ENCODE peak calls at places on chromosomes 13 and 19, in seven cellular contexts. G is psoas muscle, I is A549, Y is PC-3, T is suprapubic skin, O is HCT116, R is uterus. Q is an unnamed sample.

GRCh38 chr19:9597027-9597426 is 12.7 kb upstream of the ZNF121 start:
- DNase-seq in Y (peak; percentile 99), O (peak; percentile 86), G (no peak), R (no peak), I (no peak), T (no peak), Q (no peak)

GRCh38 chr13:73932091-73932490 is 202.1 kb downstream of the KLF12 start:
- DNase-seq in G (no peak), O (no peak), Y (peak; percentile 30), I (no peak), T (no peak), R (no peak), Q (no peak)

GRCh38 chr19:10291554-10292205 is 1.9 kb downstream of the ICAM5 start:
- DNase-seq in I (no peak), O (no peak), T (no peak), Y (no peak), R (no peak), G (no peak), Q (no peak)

GRCh38 chr13:109113427-109113826 is 484.0 kb downstream of the MYO16 start:
- DNase-seq in I (no peak), Y (no peak), T (no peak), O (no peak), G (no peak), R (no peak), Q (no peak)

GRCh38 chr13:20901668-20902437 is 693 bp downstream of the XPO4 start:
- DNase-seq in I (peak; percentile 42), Y (peak; percentile 55), G (peak; percentile 63), R (no peak), T (no peak), O (peak; percentile 15), Q (peak; percentile 27)

GRCh38 chr19:28176193-28176592 is 1036.8 kb downstream of the UQCRFS1 start:
- DNase-seq in O (no peak), Y (no peak), I (no peak), R (no peak), G (no peak), T (no peak), Q (no peak)

GRCh38 chr13:46354143-46355087 is 32.6 kb downstream of the RUBCNL start:
- DNase-seq in T (no peak), G (no peak), Y (peak; percentile 92), I (peak; percentile 78), O (peak; percentile 48), R (no peak), Q (no peak)

GRCh38 chr13:108214511-108215383 is 589 bp downstream of the LIG4 start:
- DNase-seq in Y (peak; percentile 19), O (no peak), T (peak; percentile 77), I (no peak), G (peak; percentile 57), R (no peak), Q (no peak)

GRCh38 chr19:52188822-52189744 is 769 bp upstream of the PPP2R1A start:
- DNase-seq in O (no peak), Y (no peak), I (peak; percentile 11), G (peak; percentile 93), T (peak; percentile 87), R (no peak), Q (no peak)

GRCh38 chr19:34664870-34665269 is 12.1 kb downstream of the SCGB2B2 start:
- DNase-seq in R (no peak), Y (no peak), I (no peak), G (no peak), O (no peak), T (no peak), Q (no peak)

GRCh38 chr19:34403784-34404108 is 453 bp upstream of the PDCD2L start:
- DNase-seq in O (no peak), I (no peak), Y (no peak), G (no peak), T (no peak), R (no peak), Q (no peak)

GRCh38 chr13:29923554-29924481 is 73.4 kb upstream of the UBL3 start:
- DNase-seq in R (peak; percentile 89), Y (peak; percentile 97), G (peak; percentile 79), I (peak; percentile 98), O (peak; percentile 93), T (no peak), Q (peak; percentile 60)

GRCh38 chr19:40611096-40611495 is 9.9 kb downstream of the LTBP4 start:
- DNase-seq in O (no peak), I (no peak), T (no peak), R (no peak), G (no peak), Y (peak; percentile 54), Q (no peak)

GRCh38 chr13:23588576-23589141 is 18.4 kb downstream of the TNFRSF19 start:
- DNase-seq in R (no peak), G (no peak), Y (no peak), T (no peak), I (no peak), O (no peak), Q (no peak)

GRCh38 chr13:23583491-23583890 is 13.3 kb downstream of the TNFRSF19 start:
- DNase-seq in I (no peak), T (no peak), G (no peak), R (no peak), O (no peak), Y (no peak), Q (no peak)

GRCh38 chr13:23586336-23586735 is 16.1 kb downstream of the TNFRSF19 start:
- DNase-seq in T (no peak), G (no peak), Y (no peak), R (no peak), I (no peak), O (no peak), Q (no peak)

GRCh38 chr13:23579886-23580706 is 9.9 kb downstream of the TNFRSF19 start:
- DNase-seq in O (no peak), I (no peak), T (no peak), Y (peak; percentile 24), R (no peak), G (no peak), Q (no peak)

GRCh38 chr13:23584275-23584674 is 14.1 kb downstream of the TNFRSF19 start:
- DNase-seq in I (no peak), T (no peak), R (no peak), Y (no peak), G (no peak), O (no peak), Q (no peak)
- H3K9me3 ChIP-seq in I (no peaks in the 10 kb centered on the region), T (no peaks in the 10 kb centered on the region), R (no peaks in the 10 kb centered on the region), Y (no peaks in the 10 kb centered on the region), G (no peaks in the 10 kb centered on the region), O (no peaks in the 10 kb centered on the region), Q (no peaks in the 10 kb centered on the region)

GRCh38 chr13:65595881-65596280 is 1634.3 kb downstream of the PCDH9 start:
- DNase-seq in Y (no peak), I (no peak), G (no peak), R (no peak), T (no peak), O (no peak), Q (no peak)
- H3K9me3 ChIP-seq in Y (no peaks in the 10 kb centered on the region), I (no peaks in the 10 kb centered on the region), G (no peaks in the 10 kb centered on the region), R (no peaks in the 10 kb centered on the region), T (no peaks in the 10 kb centered on the region), O (no peaks in the 10 kb centered on the region), Q (no peaks in the 10 kb centered on the region)

GRCh38 chr19:56608274-56608964 is 13.3 kb downstream of the ZNF71 start:
- DNase-seq in T (no peak), Y (no peak), O (no peak), G (no peak), I (no peak), R (no peak), Q (no peak)

GRCh38 chr19:56601375-56601774 is 6.3 kb downstream of the ZNF71 start:
- DNase-seq in I (no peak), R (no peak), O (no peak), T (no peak), Y (peak; percentile 12), G (no peak), Q (no peak)

DNA sequence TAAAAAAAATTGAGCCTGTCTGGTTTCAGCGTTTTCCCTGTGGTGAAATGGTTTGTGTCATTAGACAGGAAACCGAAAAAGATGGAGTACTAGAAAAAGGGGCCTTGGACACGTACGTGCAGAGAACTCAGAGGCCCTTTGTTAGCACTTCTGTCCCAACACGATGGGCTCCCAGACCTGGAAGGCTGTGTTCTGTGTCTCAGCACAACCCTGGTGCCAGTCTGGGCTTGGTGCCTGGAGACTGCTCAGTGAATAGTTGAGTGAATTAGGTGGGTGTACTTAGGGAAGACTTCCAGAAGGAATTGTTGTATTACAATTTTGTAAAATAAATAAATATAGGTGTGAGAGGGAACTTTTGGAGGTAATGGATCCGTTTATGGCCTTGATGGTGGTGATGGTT is 8.7 kb downstream of the ZNF71 start:
- DNase-seq in T (no peak), G (no peak), O (no peak), I (no peak), R (no peak), Y (no peak), Q (no peak)
- H3K9me3 ChIP-seq in T (peaks cover 30% of the 10 kb centered on the region), G (peaks cover 59% of the 10 kb centered on the region), O (peaks cover 33% of the 10 kb centered on the region), I (peaks cover 91% of the 10 kb centered on the region), R (peaks cover 36% of the 10 kb centered on the region), Y (peaks cover 71% of the 10 kb centered on the region), Q (peaks cover 26% of the 10 kb centered on the region)

GRCh38 chr19:50147462-50148423 is 15.3 kb downstream of the IZUMO2 start:
- DNase-seq in I (peak; percentile 96), G (peak; percentile 93), T (peak; percentile 91), O (peak; percentile 89), R (peak; percentile 90), Y (peak; percentile 97), Q (peak; percentile 85)
- H3K9me3 ChIP-seq in I (peaks cover 9% of the 10 kb centered on the region), G (no peaks in the 10 kb centered on the region), T (no peaks in the 10 kb centered on the region), O (peaks cover 7% of the 10 kb centered on the region), R (no peaks in the 10 kb centered on the region), Y (no peaks in the 10 kb centered on the region), Q (no peaks in the 10 kb centered on the region)

GRCh38 chr13:26221721-26222522 is at the start of gene RNF6:
- DNase-seq in Y (peak; percentile 94), T (peak; percentile 97), I (peak; percentile 97), G (peak; percentile 95), O (peak; percentile 96), R (peak; percentile 98), Q (peak; percentile 96)

GRCh38 chr13:26221399-26221720 is 754 bp downstream of the RNF6 start:
- DNase-seq in G (no peak), I (no peak), Y (no peak), R (no peak), O (no peak), T (no peak), Q (no peak)

GRCh38 chr13:26219726-26220125 is 2.4 kb downstream of the RNF6 start:
- DNase-seq in G (no peak), O (no peak), I (no peak), R (no peak), T (no peak), Y (peak; percentile 11), Q (no peak)

GRCh38 chr13:26220575-26220974 is 1.5 kb downstream of the RNF6 start:
- DNase-seq in Y (peak; percentile 49), O (no peak), R (no peak), G (no peak), I (no peak), T (no peak), Q (peak; percentile 24)

DNA sequence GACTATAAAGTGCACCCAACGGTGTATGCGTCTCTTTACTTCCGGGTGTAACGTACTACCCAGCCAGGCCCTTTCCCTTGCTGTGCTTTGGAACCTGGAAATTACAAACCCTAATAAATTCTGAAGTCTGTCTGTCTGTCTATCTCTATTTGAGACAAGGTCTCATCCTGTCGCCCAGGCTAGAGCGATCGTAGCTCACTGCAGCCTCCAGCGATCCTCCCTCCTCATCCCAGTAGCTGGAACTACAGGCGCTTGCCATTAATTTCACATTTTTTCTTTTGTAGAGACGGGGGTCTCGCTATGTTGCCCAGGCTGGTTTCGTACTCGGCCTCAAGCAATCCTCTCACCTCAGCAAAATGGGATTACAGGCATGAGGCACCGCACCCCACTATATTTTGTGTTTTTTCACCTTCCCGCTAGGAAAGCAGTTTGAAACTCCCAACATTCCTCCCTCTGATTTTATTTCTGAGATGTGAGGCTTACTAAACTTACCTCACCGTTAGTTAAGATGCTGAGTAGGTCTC is 471 bp upstream of the RNF6 start:
- DNase-seq in I (no peak), R (no peak), O (no peak), G (no peak), T (no peak), Y (no peak), Q (no peak)
- H3K9me3 ChIP-seq in I (no peaks in the 10 kb centered on the region), R (no peaks in the 10 kb centered on the region), O (no peaks in the 10 kb centered on the region), G (no peaks in the 10 kb centered on the region), T (no peaks in the 10 kb centered on the region), Y (no peaks in the 10 kb centered on the region), Q (no peaks in the 10 kb centered on the region)